ENCODE peak calls at places on chromosomes 11 and 22, in nine cellular contexts. F is AG09319; K is CD8-positive, alpha-beta T cell; B is lower lobe of right lung; M is psoas muscle; Q is fibroblast of lung; R is MM.1S; J is body of pancreas; E is nephron progenitor cell. Z is an unnamed sample.

GRCh38 chr11:125305346-125305745 is 140.8 kb downstream of the PKNOX2 start:
- DNase-seq in F (no peak), R (no peak), E (peak), B (no peak), Q (no peak), K (no peak), M (no peak), J (no peak), Z (no peak)

GRCh38 chr11:10622957-10623787 is 54.7 kb upstream of the LYVE1 start:
- DNase-seq in B (no peak), J (no peak), R (no peak), E (no peak), F (no peak), Q (no peak), M (no peak), K (no peak), Z (peak)

GRCh38 chr22:27962268-27963191 is 43.5 kb upstream of the PITPNB start:
- DNase-seq in F (no peak), Q (no peak), K (no peak), J (no peak), M (peak), R (no peak), E (no peak), B (no peak), Z (no peak)

GRCh38 chr11:46296520-46297448 is 19.3 kb downstream of the CREB3L1 start:
- DNase-seq in J (peak), K (no peak), M (peak), R (no peak), E (peak), Q (peak), F (peak), B (no peak), Z (no peak)

GRCh38 chr11:75558939-75559843 is 2.9 kb upstream of the SERPINH1 start:
- DNase-seq in R (no peak), E (no peak), K (no peak), Q (peak), B (peak), F (peak), M (no peak), J (no peak), Z (no peak)

GRCh38 chr11:130467116-130467990 is 18.9 kb downstream of the ADAMTS15 start:
- DNase-seq in E (no peak), Q (no peak), F (no peak), K (no peak), M (no peak), R (no peak), J (no peak), B (no peak), Z (no peak)

GRCh38 chr22:32328306-32329201 is 29.1 kb upstream of the RFPL3 start:
- DNase-seq in K (no peak), E (no peak), J (no peak), B (no peak), R (no peak), M (no peak), Q (no peak), F (no peak), Z (no peak)

GRCh38 chr11:132024587-132025295 is 654.3 kb downstream of the NTM start:
- DNase-seq in E (no peak), M (no peak), K (no peak), F (no peak), J (no peak), B (no peak), Q (peak), R (no peak), Z (peak)

GRCh38 chr22:48423481-48423901 is 1404.2 kb downstream of the BRD1 start:
- DNase-seq in B (no peak), F (no peak), K (no peak), J (no peak), Q (peak), M (no peak), E (no peak), R (no peak), Z (no peak)

GRCh38 chr22:33271390-33272161 is 213.4 kb upstream of the SYN3 start:
- DNase-seq in M (peak), E (no peak), K (no peak), B (no peak), F (no peak), Q (peak), R (no peak), J (peak), Z (peak)

GRCh38 chr11:60130496-60130895 is 42.0 kb downstream of the MS4A2 start:
- DNase-seq in E (peak), K (no peak), Q (no peak), F (no peak), J (peak), M (no peak), B (no peak), R (peak), Z (peak)

GRCh38 chr11:110859998-110860397 is 147.8 kb upstream of the ARHGAP20 start:
- DNase-seq in J (no peak), B (no peak), K (no peak), M (no peak), R (no peak), Q (no peak), F (no peak), E (no peak), Z (no peak)

GRCh38 chr22:23525510-23525909 is 54.6 kb downstream of the IGLL1 start:
- DNase-seq in Q (no peak), F (no peak), R (no peak), K (no peak), B (peak), E (no peak), J (no peak), M (no peak), Z (no peak)

GRCh38 chr11:2468363-2469240 is 23.8 kb downstream of the KCNQ1 start:
- DNase-seq in J (no peak), R (no peak), Q (no peak), E (no peak), M (no peak), K (no peak), F (no peak), B (no peak), Z (peak)

GRCh38 chr11:116281173-116282160 is 491.3 kb downstream of the BUD13 start:
- DNase-seq in K (no peak), J (no peak), R (no peak), B (no peak), E (no peak), Q (no peak), F (no peak), M (no peak), Z (no peak)
- TF ChIP-seq CTCF in K (no peak), J (no peak), R (no peak), B (peak), E (no peak), Q (no peak), F (no peak), M (no peak), Z (no peak)

GRCh38 chr11:119317592-119318239 is 786 bp upstream of the MCAM start:
- DNase-seq in Q (no peak), J (no peak), K (no peak), E (no peak), M (no peak), B (no peak), R (no peak), F (no peak), Z (no peak)

GRCh38 chr11:119316017-119316728 is 757 bp downstream of the MCAM start:
- DNase-seq in M (peak), Q (peak), J (peak), K (no peak), R (no peak), F (no peak), B (no peak), E (no peak), Z (no peak)

GRCh38 chr11:119318240-119319135 is 1.6 kb upstream of the MCAM start:
- DNase-seq in Q (peak), B (no peak), M (no peak), K (no peak), J (peak), E (no peak), F (no peak), R (no peak), Z (peak)

GRCh38 chr11:119315139-119316016 is 1.6 kb downstream of the MCAM start:
- DNase-seq in F (no peak), M (peak), J (peak), Q (peak), R (peak), E (peak), B (no peak), K (peak), Z (no peak)

GRCh38 chr11:119316729-119317591 is at the start of gene MCAM:
- DNase-seq in J (peak), Q (peak), K (no peak), R (no peak), F (no peak), M (peak), E (peak), B (no peak), Z (no peak)
- TF ChIP-seq CTCF in J (no peak), Q (no peak), K (no peak), R (no peak), F (no peak), M (no peak), E (no peak), B (no peak), Z (no peak)

GRCh38 chr11:124209824-124210357 is 26.7 kb downstream of the OR10D3 start:
- DNase-seq in R (no peak), F (no peak), B (no peak), Q (no peak), M (no peak), J (no peak), E (no peak), K (no peak), Z (no peak)
- TF ChIP-seq CTCF in R (no peak), F (no peak), B (no peak), Q (no peak), M (no peak), J (no peak), E (no peak), K (no peak), Z (no peak)

GRCh38 chr11:3959015-3959917 is 103.8 kb downstream of the STIM1 start:
- DNase-seq in J (no peak), M (no peak), R (no peak), K (no peak), F (no peak), B (no peak), Q (peak), E (no peak), Z (no peak)
- TF ChIP-seq CTCF in J (no peak), M (peak), R (peak), K (no peak), F (no peak), B (no peak), Q (no peak), E (no peak), Z (no peak)

DNA sequence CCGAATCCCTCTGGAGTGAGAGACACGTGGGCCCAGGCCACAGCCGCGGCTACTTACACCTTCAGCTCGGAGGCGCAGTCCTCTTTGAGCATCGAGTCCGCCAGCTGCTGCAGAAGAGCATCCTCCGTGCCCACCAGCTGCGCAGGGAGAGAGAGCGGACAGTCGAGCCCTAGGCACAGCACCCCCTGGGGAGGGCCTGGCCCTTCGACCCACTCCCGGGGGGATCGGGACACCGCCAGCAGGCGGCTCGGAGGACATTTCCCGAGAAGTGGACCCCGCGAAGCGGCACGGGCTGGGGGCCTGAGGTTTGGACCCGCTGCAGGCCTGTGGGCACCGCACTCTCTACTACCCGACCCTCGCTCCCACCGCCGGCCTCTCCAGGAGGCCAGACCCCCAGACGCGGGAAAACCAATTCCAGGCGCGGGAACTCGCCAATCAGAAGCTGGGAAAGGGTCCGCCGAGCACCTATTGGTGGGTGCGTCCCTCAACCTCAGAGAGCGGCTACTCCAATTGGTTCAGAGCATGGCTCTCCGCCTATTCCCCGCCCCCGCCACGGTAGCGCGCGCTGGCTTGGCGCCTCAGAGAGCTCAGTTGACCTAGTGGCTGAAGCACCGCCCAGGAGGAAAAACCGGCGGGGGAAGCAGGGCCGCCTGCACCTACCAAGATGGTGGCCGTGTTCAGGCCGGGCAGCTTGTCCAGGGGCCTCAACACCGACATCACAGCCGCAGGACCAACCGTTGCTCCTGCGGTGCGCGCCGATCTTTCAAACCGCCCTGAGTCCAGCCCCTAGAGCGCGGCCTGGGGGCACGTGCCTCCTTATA is at the start of gene CENPM:
- DNase-seq in K (peak), B (peak), R (peak), Q (peak), F (peak), E (peak), J (peak), M (peak), Z (peak)
- TF ChIP-seq CTCF in K (no peak), B (peak), R (peak), Q (peak), F (peak), E (no peak), J (no peak), M (no peak), Z (no peak)

GRCh38 chr11:6755303-6755952 is 16.3 kb downstream of the OR2AG2 start:
- DNase-seq in F (no peak), K (peak), E (peak), Q (no peak), B (no peak), R (peak), J (peak), M (no peak), Z (peak)
- TF ChIP-seq CTCF in F (peak), K (peak), E (peak), Q (peak), B (peak), R (peak), J (peak), M (peak), Z (peak)